ENCODE peak calls at places on chromosome 18, in four cellular contexts. M, O, G and I are unnamed samples.

GRCh38 chr18:56902653-56903052 is 244.2 kb upstream of the BOD1L2 start:
- DNase-seq in M (no peak), O (no peak), G (no peak), I (no peak)

GRCh38 chr18:24413148-24413547 is 13.3 kb upstream of the IMPACT start:
- DNase-seq in M (no peak), O (no peak), G (no peak), I (no peak)

GRCh38 chr18:22557160-22557941 is 139.6 kb upstream of the CTAGE1 start:
- DNase-seq in M (no peak), O (peak; percentile 42), G (no peak), I (no peak)

GRCh38 chr18:46320928-46321855 is 217.0 kb downstream of the HAUS1 start:
- DNase-seq in M (no peak), O (no peak), G (no peak), I (no peak)

GRCh38 chr18:56789004-56789888 is 138.1 kb downstream of the WDR7 start:
- DNase-seq in M (peak; percentile 33), O (peak; percentile 26), G (no peak), I (no peak)

GRCh38 chr18:31576670-31577069 is 15.0 kb upstream of the TTR start:
- DNase-seq in M (no peak), O (no peak), G (no peak), I (no peak)

GRCh38 chr18:41618135-41618534 is 336.9 kb upstream of the PIK3C3 start:
- DNase-seq in M (no peak), O (no peak), G (no peak), I (no peak)

GRCh38 chr18:39627936-39628335 is 2062.3 kb upstream of the CELF4 start:
- DNase-seq in M (no peak), O (no peak), G (no peak), I (no peak)

GRCh38 chr18:30970201-30970816 is 72.2 kb downstream of the DSC3 start:
- DNase-seq in M (peak; percentile 31), O (no peak), G (no peak), I (no peak)

GRCh38 chr18:35789543-35789942 is 182.9 kb upstream of the RMP24 start:
- DNase-seq in M (no peak), O (no peak), G (no peak), I (no peak)

GRCh38 chr18:53567935-53568574 is 656.4 kb downstream of the MBD2 start:
- DNase-seq in M (peak; percentile 29), O (no peak), G (no peak), I (no peak)

GRCh38 chr18:21053127-21053526 is 58.5 kb downstream of the ROCK1 start:
- DNase-seq in M (peak; percentile 69), O (no peak), G (no peak), I (no peak)

GRCh38 chr18:21740724-21741510 is at the start of gene MIB1:
- DNase-seq in M (no peak), O (peak; percentile 71), G (no peak), I (peak; percentile 83)

GRCh38 chr18:6044773-6045172 is 149.5 kb upstream of the TMEM200C start:
- DNase-seq in M (peak; percentile 8), O (no peak), G (no peak), I (no peak)

GRCh38 chr18:3248670-3249359 is 1.2 kb downstream of the MYL12A start:
- DNase-seq in M (peak; percentile 61), O (no peak), G (no peak), I (no peak)

GRCh38 chr18:58887613-58887963 is 22.9 kb downstream of the ZNF532 start:
- DNase-seq in M (no peak), O (no peak), G (no peak), I (peak; percentile 51)

GRCh38 chr18:51890762-51891161 is 449.2 kb upstream of the DCC start:
- DNase-seq in M (no peak), O (no peak), G (no peak), I (no peak)

GRCh38 chr18:10270160-10270571 is 184.3 kb upstream of the APCDD1 start:
- DNase-seq in M (peak; percentile 16), O (no peak), G (no peak), I (no peak)

GRCh38 chr18:24414349-24415003 is 12.0 kb upstream of the IMPACT start:
- DNase-seq in M (no peak), O (no peak), G (no peak), I (no peak)

GRCh38 chr18:73564073-73564472 is 583.6 kb downstream of the FBXO15 start:
- DNase-seq in M (no peak), O (no peak), G (no peak), I (no peak)

GRCh38 chr18:32289480-32290075 is 99.7 kb downstream of the MEP1B start:
- DNase-seq in M (peak; percentile 66), O (no peak), G (no peak), I (no peak)

GRCh38 chr18:8990276-8991031 is 112.0 kb upstream of the NDUFV2 start:
- DNase-seq in M (no peak), O (no peak), G (no peak), I (no peak)

GRCh38 chr18:41324934-41325333 is 630.1 kb upstream of the PIK3C3 start:
- DNase-seq in M (no peak), O (no peak), G (no peak), I (no peak)

GRCh38 chr18:45997689-45998088 is 30.6 kb upstream of the EPG5 start:
- DNase-seq in M (no peak), O (no peak), G (no peak), I (no peak)

GRCh38 chr18:3452750-3453539 is 3.0 kb downstream of the TGIF1 start:
- DNase-seq in M (no peak), O (no peak), G (no peak), I (no peak)

GRCh38 chr18:48072428-48073204 is 142.2 kb upstream of the SMAD2 start:
- DNase-seq in M (no peak), O (no peak), G (no peak), I (no peak)

GRCh38 chr18:37396981-37397720 is 168.4 kb downstream of the CELF4 start:
- DNase-seq in M (no peak), O (no peak), G (no peak), I (no peak)
- TF ChIP-seq HDAC6 in M (no peak), O (no peak), G (no peak), I (no peak)

GRCh38 chr18:13382683-13382989 is 164.1 kb downstream of the LDLRAD4 start:
- DNase-seq in M (no peak), O (no peak), G (no peak), I (no peak)

GRCh38 chr18:13381331-13381730 is 162.8 kb downstream of the LDLRAD4 start:
- DNase-seq in M (no peak), O (no peak), G (no peak), I (no peak)

GRCh38 chr18:13382990-13383821 is 164.6 kb downstream of the LDLRAD4 start:
- DNase-seq in M (no peak), O (no peak), G (no peak), I (no peak)

GRCh38 chr18:13380671-13381070 is 162.1 kb downstream of the LDLRAD4 start:
- DNase-seq in M (no peak), O (no peak), G (no peak), I (no peak)

GRCh38 chr18:13381907-13382682 is 163.5 kb downstream of the LDLRAD4 start:
- DNase-seq in M (no peak), O (no peak), G (no peak), I (no peak)
- TF ChIP-seq GABPA in M (no peak), O (no peak), G (no peak), I (no peak)

GRCh38 chr18:43661570-43661969 is 384.3 kb upstream of the SYT4 start:
- DNase-seq in M (peak; percentile 1), O (no peak), G (peak; percentile 19), I (peak; percentile 4)
- TF ChIP-seq HDAC6 in M (no peak), O (no peak), G (no peak), I (no peak)

GRCh38 chr18:78445880-78446279 is 533.7 kb upstream of the SALL3 start:
- DNase-seq in M (no peak), O (no peak), G (no peak), I (no peak)

GRCh38 chr18:78448106-78448505 is 531.5 kb upstream of the SALL3 start:
- DNase-seq in M (peak; percentile 1), O (no peak), G (no peak), I (no peak)
- TF ChIP-seq GABPA in M (no peak), O (no peak), G (no peak), I (no peak)

GRCh38 chr18:78431606-78432005 is 548.0 kb upstream of the SALL3 start:
- DNase-seq in M (no peak), O (no peak), G (no peak), I (no peak)

GRCh38 chr18:78427081-78427480 is 552.5 kb upstream of the SALL3 start:
- DNase-seq in M (no peak), O (no peak), G (no peak), I (no peak)

GRCh38 chr18:78423776-78424175 is 555.8 kb upstream of the SALL3 start:
- DNase-seq in M (no peak), O (no peak), G (no peak), I (no peak)

GRCh38 chr18:78430171-78430857 is 549.3 kb upstream of the SALL3 start:
- DNase-seq in M (no peak), O (no peak), G (no peak), I (no peak)

GRCh38 chr18:78429127-78430108 is 550.2 kb upstream of the SALL3 start:
- DNase-seq in M (no peak), O (no peak), G (no peak), I (no peak)
- TF ChIP-seq HDAC6 in M (no peak), O (no peak), G (no peak), I (no peak)

GRCh38 chr18:78602430-78602829 is 377.2 kb upstream of the SALL3 start:
- DNase-seq in M (no peak), O (no peak), G (no peak), I (no peak)

GRCh38 chr18:78603102-78603501 is 376.5 kb upstream of the SALL3 start:
- DNase-seq in M (no peak), O (no peak), G (no peak), I (no peak)

GRCh38 chr18:78601923-78602322 is 377.7 kb upstream of the SALL3 start:
- DNase-seq in M (no peak), O (no peak), G (no peak), I (no peak)

GRCh38 chr18:78605255-78605654 is 374.4 kb upstream of the SALL3 start:
- DNase-seq in M (no peak), O (no peak), G (no peak), I (no peak)

GRCh38 chr18:78603584-78603983 is 376.0 kb upstream of the SALL3 start:
- DNase-seq in M (no peak), O (no peak), G (no peak), I (no peak)
- TF ChIP-seq GABPA in M (no peak), O (no peak), G (no peak), I (no peak)